ENCODE peak calls at places on chromosomes 11 and 22, in four cellular contexts. M, W, A and H are unnamed samples. For H3K4me1, the result is how much of the 10 kb centered on the place peaks cover.

GRCh38 chr22:48476599-48476998 is 1351.1 kb downstream of the BRD1 start:
- DNase-seq in M (peak), W (no peak), A (no peak), H (no peak)

GRCh38 chr22:35177811-35178210 is 79.5 kb upstream of the HMGXB4 start:
- DNase-seq in M (peak), W (no peak), A (no peak), H (peak)

GRCh38 chr11:72736452-72737069 is 15.6 kb downstream of the ARAP1 start:
- DNase-seq in M (no peak), W (no peak), A (no peak), H (peak)

GRCh38 chr11:103354656-103355055 is 245.4 kb downstream of the DYNC2H1 start:
- DNase-seq in M (no peak), W (no peak), A (no peak), H (no peak)

GRCh38 chr22:24390576-24390975 is 36.8 kb upstream of the ADORA2A start:
- DNase-seq in M (no peak), W (no peak), A (no peak), H (no peak)

GRCh38 chr11:45468265-45468856 is 182.2 kb upstream of the SYT13 start:
- DNase-seq in M (peak), W (peak), A (no peak), H (peak)

GRCh38 chr11:61841636-61842332 is 13.7 kb downstream of the FADS2 start:
- DNase-seq in M (no peak), W (no peak), A (no peak), H (no peak)

GRCh38 chr11:115524572-115524971 is 20.4 kb upstream of the CADM1 start:
- DNase-seq in M (no peak), W (no peak), A (no peak), H (no peak)

GRCh38 chr11:43504316-43504950 is 145.7 kb downstream of the TTC17 start:
- DNase-seq in M (peak), W (peak), A (no peak), H (peak)

GRCh38 chr11:19441752-19442553 is 201.2 kb upstream of the E2F8 start:
- DNase-seq in M (no peak), W (no peak), A (no peak), H (peak)

GRCh38 chr11:48193876-48194275 is 22.7 kb upstream of the OR4B1 start:
- DNase-seq in M (no peak), W (no peak), A (no peak), H (no peak)

GRCh38 chr22:25212337-25212736 is 7.1 kb upstream of the CRYBB2 start:
- DNase-seq in M (no peak), W (no peak), A (no peak), H (no peak)

GRCh38 chr11:93528252-93528651 is 14.9 kb downstream of the SMCO4 start:
- DNase-seq in M (no peak), W (no peak), A (no peak), H (no peak)

GRCh38 chr11:34890812-34891211 is 25.4 kb downstream of the APIP start:
- DNase-seq in M (no peak), W (no peak), A (no peak), H (no peak)

GRCh38 chr11:64210301-64211020 is 3.9 kb downstream of the FERMT3 start:
- DNase-seq in M (no peak), W (no peak), A (no peak), H (no peak)

GRCh38 chr11:64209563-64209843 is 3.0 kb downstream of the FERMT3 start:
- DNase-seq in M (no peak), W (no peak), A (no peak), H (no peak)

GRCh38 chr11:64208086-64208795 is 1.7 kb downstream of the FERMT3 start:
- DNase-seq in M (no peak), W (no peak), A (no peak), H (no peak)

GRCh38 chr11:64208796-64209562 is 2.5 kb downstream of the FERMT3 start:
- DNase-seq in M (no peak), W (no peak), A (no peak), H (no peak)

GRCh38 chr11:64211181-64211872 is 4.8 kb downstream of the FERMT3 start:
- DNase-seq in M (no peak), W (no peak), A (no peak), H (no peak)
- H3K4me1 ChIP-seq in M (under half), W (under half), A (under half), H (under half)

DNA sequence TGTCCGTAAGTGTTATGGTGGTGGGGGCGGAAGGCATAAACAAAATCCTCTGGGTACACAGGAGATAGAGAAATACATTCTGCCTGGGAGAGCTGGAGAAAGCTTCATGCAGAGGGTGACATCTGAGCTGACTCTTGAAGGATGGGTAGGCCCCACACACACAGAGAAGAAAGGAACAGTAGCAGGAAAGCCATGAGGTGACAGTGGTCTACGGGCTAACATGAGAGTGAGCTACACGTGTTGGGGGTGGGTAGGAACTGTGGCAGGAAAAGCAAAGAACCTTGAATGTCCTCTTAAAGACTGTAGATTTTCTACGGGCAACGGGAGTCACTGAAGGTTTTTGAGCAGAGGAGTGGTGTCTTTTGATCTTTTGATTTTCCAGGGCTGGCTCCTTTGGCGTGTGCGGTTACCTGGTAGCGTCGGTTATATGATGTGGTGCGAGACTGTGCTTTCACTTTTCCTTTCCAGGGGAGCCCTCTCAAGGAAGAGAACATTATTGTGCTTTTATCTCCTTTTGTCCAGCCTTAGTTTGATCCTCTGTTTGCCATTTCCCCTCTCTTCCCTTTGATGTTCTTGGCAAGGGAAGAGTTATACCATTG is 39.7 kb downstream of the ADAMTS8 start:
- DNase-seq in M (no peak), W (no peak), A (no peak), H (no peak)
- H3K18ac ChIP-seq in M (no peak), W (peak), A (no peak), H (no peak)

GRCh38 chr22:44603774-44604173 is 98.2 kb upstream of the PRR5 start:
- DNase-seq in M (no peak), W (no peak), A (no peak), H (no peak)
- H3K27ac ChIP-seq in M (no peak), W (no peak), A (no peak), H (no peak)

DNA sequence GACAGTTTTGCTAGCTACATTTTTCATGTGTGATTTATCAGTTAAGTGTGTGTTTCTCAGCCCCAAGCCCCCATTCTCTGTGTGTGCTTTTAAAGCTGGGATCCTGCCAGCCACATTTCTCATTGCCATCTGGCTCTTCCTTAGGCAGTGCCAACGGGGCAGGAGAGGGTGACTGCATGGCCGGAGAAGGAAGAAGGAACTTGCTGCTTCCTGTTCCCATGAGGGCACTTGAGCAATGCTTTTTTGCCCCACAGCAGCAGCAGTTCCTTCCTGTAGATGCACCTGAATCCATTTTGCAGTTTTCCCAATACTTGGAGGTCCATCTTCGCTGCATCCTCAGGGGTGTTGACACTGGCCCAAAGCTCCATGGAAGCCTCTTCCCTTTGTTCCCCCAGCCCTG is 37.5 kb downstream of the TNRC6B start:
- DNase-seq in M (peak), W (peak), A (no peak), H (no peak)
- H3K4me1 ChIP-seq in M (under half), W (under half), A (under half), H (under half)

GRCh38 chr22:49961601-49962011 is 1.0 kb downstream of the PIM3 start:
- DNase-seq in M (peak), W (no peak), A (no peak), H (no peak)
- H3K18ac ChIP-seq in M (peak), W (peak), A (peak), H (peak)

DNA sequence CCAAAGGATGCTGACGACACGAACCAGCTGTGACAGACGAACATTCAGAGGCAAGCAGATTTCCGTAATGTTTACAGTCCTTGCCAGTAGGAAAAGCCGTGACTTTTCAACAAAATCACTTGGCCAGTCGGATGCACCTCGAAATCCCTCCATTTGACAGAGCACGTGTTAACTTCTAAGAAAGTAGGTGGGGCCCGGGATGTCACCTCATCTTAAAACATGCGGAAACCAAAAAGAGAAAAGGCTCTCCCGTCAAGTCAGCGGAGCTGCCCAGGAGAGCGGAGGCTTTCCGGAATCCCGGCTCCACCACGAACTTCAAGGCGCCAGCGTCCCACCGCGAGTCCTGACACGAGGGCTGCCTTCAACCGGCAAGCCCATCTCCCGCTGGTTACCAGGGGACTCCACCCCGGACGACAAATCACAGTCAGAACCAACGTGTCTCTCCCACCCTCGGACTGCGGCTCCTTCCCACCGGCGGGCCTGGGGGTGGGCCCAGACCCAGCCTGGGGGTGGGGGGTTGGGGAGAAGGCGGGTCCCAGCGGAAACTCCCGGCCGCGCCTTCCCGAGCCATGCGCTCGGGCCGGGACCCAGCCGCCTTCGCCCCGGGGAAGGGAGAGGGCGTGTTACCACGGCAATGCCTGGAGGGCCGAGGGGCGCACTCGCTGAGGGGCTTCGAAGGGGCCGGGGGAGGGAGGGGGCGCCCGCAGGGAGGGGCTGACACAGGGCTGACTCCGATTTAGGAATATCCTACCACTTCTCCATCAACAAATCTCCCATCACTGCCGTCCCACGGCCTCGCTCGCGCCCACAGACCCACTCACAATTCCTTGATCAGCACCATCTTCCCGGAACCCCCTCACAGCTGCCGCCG is 470 bp downstream of the PITPNB start:
- DNase-seq in M (peak), W (peak), A (peak), H (peak)
- H3K27ac ChIP-seq in M (no peak), W (peak), A (peak), H (peak)

GRCh38 chr22:45195616-45196015 is 31.9 kb downstream of the NUP50 start:
- DNase-seq in M (no peak), W (no peak), A (no peak), H (no peak)
- H3K4me1 ChIP-seq in M (under half), W (under half), A (under half), H (under half)

GRCh38 chr11:84091212-84091986 is 805.2 kb upstream of the CCDC90B start:
- DNase-seq in M (peak), W (no peak), A (no peak), H (peak)

GRCh38 chr11:84103096-84103495 is 816.9 kb upstream of the CCDC90B start:
- DNase-seq in M (no peak), W (no peak), A (peak), H (no peak)

GRCh38 chr11:84097186-84097585 is 811.0 kb upstream of the CCDC90B start:
- DNase-seq in M (no peak), W (no peak), A (no peak), H (peak)
- H3K18ac ChIP-seq in M (no peak), W (no peak), A (no peak), H (peak)

DNA sequence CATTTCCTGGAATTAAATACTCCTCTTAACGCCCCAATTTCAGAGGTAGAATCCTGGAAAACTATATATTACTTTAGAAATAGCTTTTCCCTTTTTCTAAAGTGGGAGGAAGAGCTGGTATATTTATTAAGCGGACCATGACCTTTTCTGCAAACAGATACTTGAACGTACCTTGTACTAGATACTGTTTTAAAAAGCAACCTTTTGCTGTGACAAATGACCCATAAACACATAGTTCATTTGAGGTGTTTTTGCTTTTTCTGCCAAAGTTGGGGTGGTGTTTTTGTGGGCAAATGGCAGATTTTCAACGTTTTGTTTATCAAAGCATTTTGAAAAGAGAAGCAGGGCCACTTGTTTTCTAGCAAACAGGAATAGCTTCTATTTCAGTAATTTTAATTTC is 2.2 kb downstream of the FBXO7 start:
- DNase-seq in M (no peak), W (no peak), A (no peak), H (no peak)
- H3K27ac ChIP-seq in M (no peak), W (no peak), A (no peak), H (no peak)

DNA sequence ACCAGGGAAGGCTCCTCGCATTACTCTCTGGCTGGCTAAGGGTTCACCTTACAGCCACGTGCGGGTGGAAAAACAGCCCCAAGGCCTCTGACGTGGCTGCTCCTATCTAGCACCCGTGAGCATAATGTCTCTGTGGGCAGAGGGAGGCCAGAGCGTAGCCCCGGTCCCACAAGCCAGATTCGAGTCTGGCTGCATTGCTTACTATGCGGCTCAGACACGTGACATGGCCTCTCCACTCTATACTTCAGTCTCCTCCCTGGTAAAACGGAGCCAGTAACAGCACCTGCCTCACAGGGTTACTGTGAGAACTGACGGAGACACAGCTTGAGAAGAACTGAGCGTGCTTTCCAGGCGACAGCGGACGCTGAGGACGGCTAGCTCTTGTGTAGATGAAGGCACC is 105.8 kb upstream of the BID start:
- DNase-seq in M (no peak), W (no peak), A (no peak), H (no peak)
- H3K4me1 ChIP-seq in M (under half), W (under half), A (under half), H (under half)